ENCODE peak calls at places on chromosomes 16 and 17, in six cellular contexts. X is tibial artery, M is H7, P is fibroblast of the aortic adventitia, L is cardiac muscle cell, Z is OCI-LY7. U is an unnamed sample.

GRCh38 chr17:12028611-12029010 is 7.9 kb downstream of the MAP2K4 start:
- DNase-seq in P (no peak), M (no peak), Z (no peak), X (no peak), L (no peak), U (no peak)

GRCh38 chr16:12998376-12999085 is 97.1 kb downstream of the SHISA9 start:
- DNase-seq in L (no peak), P (no peak), Z (no peak), M (no peak), X (no peak), U (no peak)

GRCh38 chr17:65185686-65186382 is 48.7 kb downstream of the RGS9 start:
- DNase-seq in Z (no peak), M (peak), L (no peak), X (no peak), P (no peak), U (no peak)

GRCh38 chr17:80446645-80447405 is 29.6 kb downstream of the NPTX1 start:
- DNase-seq in P (no peak), L (no peak), X (no peak), M (no peak), Z (no peak), U (no peak)

GRCh38 chr17:17691468-17692263 is 10.4 kb downstream of the RAI1 start:
- DNase-seq in Z (peak), L (no peak), P (no peak), M (no peak), X (no peak), U (no peak)

GRCh38 chr17:48439473-48439872 is 9.5 kb upstream of the SKAP1 start:
- DNase-seq in Z (peak), L (no peak), P (no peak), X (no peak), M (no peak), U (no peak)

GRCh38 chr17:81429353-81429774 is 34.1 kb downstream of the BAHCC1 start:
- DNase-seq in P (peak), Z (no peak), X (peak), L (no peak), M (no peak), U (no peak)

GRCh38 chr16:61413026-61413425 is 623.2 kb downstream of the CDH8 start:
- DNase-seq in P (no peak), X (no peak), L (no peak), M (no peak), Z (no peak), U (no peak)

GRCh38 chr17:21689604-21690003 is 2.7 kb upstream of the KCNJ18 start:
- DNase-seq in L (no peak), X (peak), Z (no peak), M (no peak), P (peak), U (peak)

GRCh38 chr16:78773316-78773715 is 673.9 kb downstream of the WWOX start:
- DNase-seq in X (no peak), P (no peak), Z (no peak), L (peak), M (peak), U (no peak)

GRCh38 chr17:44396946-44397345 is 7.5 kb upstream of the ITGA2B start:
- DNase-seq in X (no peak), M (no peak), Z (no peak), P (no peak), L (no peak), U (no peak)

GRCh38 chr17:19410875-19411291 is at the start of gene RNF112:
- DNase-seq in P (peak), X (no peak), L (no peak), M (peak), Z (no peak), U (no peak)

GRCh38 chr16:89324056-89325010 is 106.8 kb downstream of the ZNF778 start:
- DNase-seq in P (peak), M (no peak), Z (no peak), X (no peak), L (no peak), U (no peak)

GRCh38 chr17:76383645-76384221 is 676 bp upstream of the SPHK1 start:
- DNase-seq in M (peak), P (peak), L (peak), X (no peak), Z (peak), U (no peak)

GRCh38 chr16:57648590-57649442 is 19.3 kb upstream of the ADGRG3 start:
- DNase-seq in Z (peak), P (peak), M (peak), X (peak), L (peak), U (no peak)

GRCh38 chr17:73175962-73176565 is 11.3 kb downstream of the SSTR2 start:
- DNase-seq in L (no peak), Z (no peak), P (no peak), M (no peak), X (no peak), U (no peak)

GRCh38 chr17:71412803-71413202 is 708.0 kb upstream of the SOX9 start:
- DNase-seq in M (no peak), L (no peak), P (peak), X (no peak), Z (peak), U (peak)

GRCh38 chr16:69424053-69424934 is at the start of gene CYB5B:
- DNase-seq in L (peak), P (peak), Z (peak), X (peak), M (peak), U (peak)

GRCh38 chr17:3033248-3033640 is 30.2 kb downstream of the OR1D5 start:
- DNase-seq in M (no peak), L (no peak), X (no peak), Z (no peak), P (no peak), U (no peak)

GRCh38 chr16:56279132-56279531 is 87.8 kb downstream of the GNAO1 start:
- DNase-seq in M (no peak), P (no peak), Z (no peak), X (no peak), L (no peak), U (no peak)

GRCh38 chr17:17180141-17180603 is 26.0 kb downstream of the PLD6 start:
- DNase-seq in M (no peak), P (no peak), L (no peak), X (no peak), Z (no peak), U (no peak)

GRCh38 chr16:14559809-14560227 is 70.2 kb downstream of the PARN start:
- DNase-seq in M (no peak), P (peak), L (no peak), Z (no peak), X (peak), U (no peak)

GRCh38 chr17:7774037-7774659 is 56.6 kb downstream of the DNAH2 start:
- DNase-seq in Z (no peak), L (no peak), M (no peak), P (peak), X (no peak), U (no peak)

GRCh38 chr16:85819245-85819644 is 19.8 kb downstream of the COX4I1 start:
- DNase-seq in L (peak), Z (peak), X (peak), M (peak), P (peak), U (no peak)

GRCh38 chr16:15636392-15636873 is 6.5 kb downstream of the MARF1 start:
- DNase-seq in Z (peak), P (no peak), X (no peak), M (no peak), L (no peak), U (no peak)

GRCh38 chr16:57468346-57468745 is 5.9 kb downstream of the POLR2C start:
- DNase-seq in X (no peak), M (no peak), L (no peak), Z (no peak), P (no peak), U (no peak)

DNA sequence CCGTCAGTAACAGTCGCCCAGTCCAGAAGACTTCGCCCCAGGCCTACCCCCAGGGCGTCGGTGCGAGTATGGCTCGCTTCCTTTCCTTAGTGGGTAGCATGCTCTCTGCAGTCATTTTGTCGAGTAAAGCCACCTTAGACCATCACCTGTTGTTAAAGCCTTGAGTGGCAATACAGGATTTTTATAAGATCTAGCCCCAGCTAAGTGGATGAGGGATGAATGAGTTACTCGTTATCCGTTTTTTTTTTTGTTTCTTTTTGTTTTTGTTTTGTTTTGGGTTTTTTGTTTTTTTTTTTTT is 322 bp upstream of the KLHL11 start:
- DNase-seq in P (no peak), L (no peak), Z (no peak), X (no peak), M (no peak), U (peak)
- H3K4me3 ChIP-seq in P (peak), L (peak), Z (peak), X (peak), M (peak), U (peak)

DNA sequence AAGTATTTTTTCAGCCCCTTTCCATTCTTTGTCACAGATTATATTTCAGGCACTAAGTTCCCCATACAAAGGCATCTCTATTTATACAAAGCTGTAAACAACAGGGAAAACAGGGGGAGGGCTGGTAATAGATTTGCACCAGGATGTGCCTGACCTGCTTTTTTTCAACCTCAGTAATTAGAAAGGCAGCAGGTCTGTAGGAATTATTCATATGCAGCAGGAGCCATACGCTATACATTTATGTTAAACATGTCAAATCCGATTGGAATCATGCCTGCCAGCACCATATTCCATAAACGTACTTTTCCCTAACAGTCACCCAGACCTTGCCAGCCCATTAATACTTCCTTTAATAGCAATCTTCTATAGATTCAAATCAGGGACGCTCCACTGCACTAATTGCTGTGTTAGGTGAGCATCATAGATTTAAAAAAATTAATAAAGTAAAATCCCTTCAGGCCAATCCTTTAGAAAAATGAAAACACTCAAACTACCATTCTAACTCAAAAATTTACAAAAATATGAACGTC is 223.9 kb downstream of the ZFHX3 start:
- DNase-seq in P (no peak), Z (no peak), L (no peak), X (no peak), M (no peak), U (no peak)
- H3K4me3 ChIP-seq in P (no peak), Z (no peak), L (no peak), X (no peak), M (no peak), U (no peak)

DNA sequence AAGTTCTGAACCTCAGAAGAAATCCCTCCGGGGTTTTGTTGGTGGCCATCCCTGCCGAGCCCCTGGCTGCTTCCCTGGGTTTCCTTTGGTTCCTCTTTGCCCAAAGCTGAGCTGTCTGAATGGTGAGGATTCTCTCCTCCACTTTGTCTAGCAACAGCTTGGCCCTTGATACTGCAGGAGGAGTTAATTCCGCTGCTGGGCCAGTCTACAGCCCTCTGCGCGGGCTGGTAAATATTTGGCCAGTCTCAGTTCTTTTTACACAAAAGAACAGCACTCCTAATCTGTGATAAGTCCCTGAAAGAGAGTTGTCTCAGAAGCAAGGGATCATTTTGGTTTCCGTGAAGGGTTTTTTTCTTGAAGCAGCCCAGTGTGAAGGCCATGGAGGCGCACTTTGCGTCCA is 171.0 kb downstream of the RAB11FIP4 start:
- DNase-seq in Z (no peak), P (no peak), L (no peak), X (no peak), M (peak), U (no peak)
- H3K4me3 ChIP-seq in Z (no peak), P (peak), L (no peak), X (no peak), M (no peak), U (no peak)

DNA sequence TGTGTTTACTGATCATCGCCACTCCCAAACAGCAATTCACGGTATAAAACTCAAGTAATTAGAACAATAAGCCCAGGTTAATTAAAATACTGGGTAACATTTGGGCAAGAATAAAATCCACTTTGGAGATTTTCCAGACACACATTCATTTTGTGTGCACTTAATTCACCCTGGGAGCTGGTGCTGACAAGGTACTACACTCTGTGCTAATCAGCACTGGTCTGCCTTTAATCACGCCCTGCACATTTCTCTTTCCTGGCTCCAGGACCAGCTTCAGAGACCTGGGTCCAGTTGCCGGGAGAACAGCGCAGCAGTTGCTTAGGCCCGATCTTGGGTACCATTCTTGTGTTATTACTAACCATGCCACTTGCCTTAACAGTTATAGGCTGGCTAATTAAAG is 23.6 kb upstream of the ASIC2 start:
- DNase-seq in M (no peak), P (no peak), Z (no peak), L (peak), X (no peak), U (no peak)
- H3K4me3 ChIP-seq in M (no peak), P (no peak), Z (no peak), L (no peak), X (no peak), U (no peak)

GRCh38 chr17:70172921-70173320 is 3.6 kb downstream of the KCNJ2 start:
- DNase-seq in X (no peak), P (peak), L (no peak), M (no peak), Z (no peak), U (no peak)

GRCh38 chr17:70172449-70172848 is 3.1 kb downstream of the KCNJ2 start:
- DNase-seq in P (no peak), Z (no peak), X (no peak), L (no peak), M (no peak), U (no peak)

GRCh38 chr17:70168979-70169706 is at the start of gene KCNJ2:
- DNase-seq in P (peak), L (peak), Z (peak), X (peak), M (peak), U (no peak)

GRCh38 chr17:70169707-70170597 is 620 bp downstream of the KCNJ2 start:
- DNase-seq in Z (no peak), L (peak), M (no peak), P (peak), X (no peak), U (no peak)

DNA sequence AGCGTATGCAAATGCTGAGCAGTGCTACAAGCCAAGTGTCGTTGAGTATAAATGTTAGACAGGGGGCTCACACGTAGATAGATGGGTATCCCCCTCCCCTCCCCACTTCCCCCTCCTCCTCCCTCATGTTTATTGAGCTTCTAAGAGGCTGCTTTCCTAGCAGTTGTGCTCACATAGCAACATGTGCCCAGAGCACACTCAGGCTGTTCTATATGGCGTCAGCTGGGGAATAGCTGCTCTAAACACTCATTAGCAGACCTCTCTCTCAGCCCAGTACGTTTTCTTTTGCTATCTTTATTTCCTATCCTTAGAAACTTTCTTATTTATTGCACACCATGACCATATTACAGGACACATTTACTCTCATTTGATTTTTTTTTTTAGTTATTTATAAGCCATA is 1.8 kb downstream of the KCNJ2 start:
- DNase-seq in Z (no peak), P (no peak), L (no peak), M (no peak), X (no peak), U (no peak)
- H3K4me3 ChIP-seq in Z (no peak), P (no peak), L (no peak), M (no peak), X (no peak), U (no peak)

U was measured in epithelial cell of proximal tubule.